ENCODE peak calls at places on chromosomes 11 and 22, in eight cellular contexts. C is transverse colon, N is sigmoid colon, E is heart left ventricle, S is brain microvascular endothelial cell, I is IMR-90, O is upper lobe of left lung, F is mammary epithelial cell. B is an unnamed sample.

GRCh38 chr22:32720924-32721323 is 80.6 kb upstream of the TIMP3 start:
- DNase-seq in C (no peak), N (no peak), E (no peak), S (peak), I (peak), O (no peak), F (no peak), B (no peak)

GRCh38 chr11:40166892-40167291 is 1292.6 kb downstream of the LRRC4C start:
- DNase-seq in C (no peak), N (no peak), E (no peak), S (no peak), I (no peak), O (no peak), F (no peak), B (no peak)

GRCh38 chr22:24894998-24895397 is 51.5 kb downstream of the LHFPL7 start:
- DNase-seq in C (peak), N (peak), E (peak), S (peak), I (no peak), O (peak), F (peak), B (peak)

GRCh38 chr11:704799-705645 is 1.0 kb upstream of the EPS8L2 start:
- DNase-seq in C (peak), N (peak), E (no peak), S (no peak), I (no peak), O (peak), F (peak), B (no peak)

GRCh38 chr11:9320047-9320446 is 5.7 kb upstream of the TMEM41B start:
- DNase-seq in C (no peak), N (no peak), E (no peak), S (no peak), I (no peak), O (no peak), F (no peak), B (no peak)

GRCh38 chr11:26764315-26764714 is 42.5 kb upstream of the SLC5A12 start:
- DNase-seq in C (no peak), N (no peak), E (no peak), S (no peak), I (no peak), O (no peak), F (no peak), B (no peak)

GRCh38 chr22:32396746-32397145 is 15.3 kb downstream of the RTCB start:
- DNase-seq in C (no peak), N (no peak), E (no peak), S (no peak), I (no peak), O (peak), F (no peak), B (no peak)

GRCh38 chr22:19142394-19142793 is 2.1 kb downstream of the ESS2 start:
- DNase-seq in C (no peak), N (no peak), E (no peak), S (no peak), I (no peak), O (no peak), F (no peak), B (no peak)

GRCh38 chr11:131682373-131683015 is 312.1 kb downstream of the NTM start:
- DNase-seq in C (no peak), N (no peak), E (no peak), S (no peak), I (no peak), O (no peak), F (no peak), B (no peak)

GRCh38 chr11:15157181-15157580 is 42.5 kb downstream of the INSC start:
- DNase-seq in C (no peak), N (no peak), E (no peak), S (peak), I (peak), O (no peak), F (peak), B (peak)

GRCh38 chr22:46514592-46515207 is 22.7 kb downstream of the CELSR1 start:
- DNase-seq in C (no peak), N (no peak), E (no peak), S (peak), I (peak), O (no peak), F (peak), B (peak)

GRCh38 chr11:28442113-28442512 is 333.9 kb downstream of the METTL15 start:
- DNase-seq in C (no peak), N (no peak), E (no peak), S (no peak), I (no peak), O (no peak), F (no peak), B (no peak)

GRCh38 chr22:48205790-48206189 is 1443.3 kb downstream of the TBC1D22A start:
- DNase-seq in C (no peak), N (no peak), E (no peak), S (no peak), I (no peak), O (no peak), F (no peak), B (no peak)

GRCh38 chr11:66814678-66815077 is 28.6 kb upstream of the RCE1 start:
- DNase-seq in C (no peak), N (no peak), E (no peak), S (no peak), I (no peak), O (no peak), F (no peak), B (no peak)

GRCh38 chr11:17388609-17389204 is at the start of gene KCNJ11:
- DNase-seq in C (no peak), N (no peak), E (no peak), S (no peak), I (no peak), O (no peak), F (no peak), B (no peak)

GRCh38 chr11:77779935-77780334 is 40.6 kb downstream of the RSF1 start:
- DNase-seq in C (no peak), N (no peak), E (no peak), S (peak), I (peak), O (no peak), F (peak), B (peak)

GRCh38 chr11:133529807-133530500 is 2.3 kb downstream of the OPCML start:
- DNase-seq in C (no peak), N (no peak), E (no peak), S (no peak), I (no peak), O (no peak), F (no peak), B (no peak)
- H3K27ac ChIP-seq in C (no peak), N (no peak), E (no peak), S (no peak), I (no peak), O (no peak), F (no peak), B (no peak)

GRCh38 chr11:44464741-44465140 is 100.7 kb upstream of the CD82 start:
- DNase-seq in C (no peak), N (no peak), E (no peak), S (no peak), I (no peak), O (no peak), F (peak), B (no peak)
- TF ChIP-seq CTCF in C (no peak), N (no peak), E (no peak), S (no peak), I (no peak), O (no peak), F (peak), B (no peak)

DNA sequence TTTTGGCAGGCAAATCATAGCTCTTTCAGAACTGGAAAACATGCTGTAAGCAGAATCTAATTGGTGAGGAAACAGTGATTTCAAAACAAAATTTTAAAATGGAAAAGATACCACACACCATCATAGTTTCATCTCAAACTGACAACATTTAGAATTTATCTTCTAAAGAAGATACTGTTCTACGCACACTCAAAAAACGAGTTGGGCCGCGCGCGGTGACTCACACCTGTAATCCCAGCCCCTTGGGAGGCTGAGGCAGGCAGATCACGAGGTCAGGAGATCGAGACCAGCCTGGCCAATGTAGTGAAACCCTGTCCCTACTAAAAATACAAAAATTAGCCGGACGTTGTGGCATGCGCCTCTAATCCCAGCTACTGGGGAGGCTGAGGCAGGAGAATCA is 44.2 kb upstream of the ADSL start:
- DNase-seq in C (no peak), N (no peak), E (no peak), S (no peak), I (no peak), O (no peak), F (no peak), B (no peak)
- H3K27ac ChIP-seq in C (no peak), N (no peak), E (no peak), S (no peak), I (no peak), O (no peak), F (no peak), B (no peak)

GRCh38 chr11:62497132-62497915 is 49.3 kb downstream of the AHNAK start:
- DNase-seq in C (peak), N (no peak), E (no peak), S (peak), I (peak), O (peak), F (peak), B (peak)
- TF ChIP-seq CTCF in C (peak), N (no peak), E (peak), S (peak), I (peak), O (peak), F (peak), B (peak)

GRCh38 chr11:125978171-125978570 is 32.3 kb downstream of the VSIG10L2 start:
- DNase-seq in C (no peak), N (no peak), E (no peak), S (no peak), I (no peak), O (no peak), F (no peak), B (no peak)

GRCh38 chr11:125978778-125979378 is 33.0 kb downstream of the VSIG10L2 start:
- DNase-seq in C (no peak), N (no peak), E (no peak), S (no peak), I (no peak), O (no peak), F (no peak), B (no peak)

GRCh38 chr11:125979521-125979920 is 33.7 kb downstream of the VSIG10L2 start:
- DNase-seq in C (no peak), N (no peak), E (no peak), S (no peak), I (no peak), O (no peak), F (no peak), B (no peak)

GRCh38 chr11:125980421-125980820 is 34.6 kb downstream of the VSIG10L2 start:
- DNase-seq in C (no peak), N (no peak), E (no peak), S (no peak), I (no peak), O (no peak), F (no peak), B (no peak)

GRCh38 chr11:125982348-125982730 is 36.5 kb downstream of the VSIG10L2 start:
- DNase-seq in C (no peak), N (no peak), E (no peak), S (no peak), I (no peak), O (no peak), F (no peak), B (no peak)
- H3K27ac ChIP-seq in C (no peak), N (no peak), E (no peak), S (no peak), I (no peak), O (no peak), F (no peak), B (no peak)